ENCODE peak calls at places on chromosome 3, in eight cellular contexts. A, Q, C, V, G, L, M and F are unnamed samples.

GRCh38 chr3:115340586-115340985 is 193.5 kb upstream of the ZBTB20 start:
- DNase-seq in A (no peak), Q (no peak), C (no peak), V (no peak), G (no peak), L (no peak), M (no peak), F (no peak)

GRCh38 chr3:127776347-127776746 is 46.0 kb downstream of the MGLL start:
- DNase-seq in A (no peak), Q (no peak), C (no peak), V (no peak), G (no peak), L (no peak), M (no peak), F (no peak)

GRCh38 chr3:107064445-107065060 is 312.7 kb upstream of the CCDC54 start:
- DNase-seq in A (peak; percentile 85), Q (peak; percentile 79), C (peak; percentile 61), V (peak; percentile 74), G (no peak), L (peak; percentile 62), M (peak; percentile 91), F (peak; percentile 90)

GRCh38 chr3:138114988-138115971 is at the start of gene DZIP1L:
- DNase-seq in A (peak; percentile 81), Q (peak; percentile 90), C (peak; percentile 65), V (peak; percentile 38), G (no peak), L (peak; percentile 57), M (peak; percentile 44), F (no peak)

GRCh38 chr3:103082501-103082900 is 647.7 kb downstream of the ZPLD1 start:
- DNase-seq in A (no peak), Q (no peak), C (no peak), V (no peak), G (no peak), L (no peak), M (no peak), F (no peak)

GRCh38 chr3:60594025-60594424 is 657.2 kb downstream of the FHIT start:
- DNase-seq in A (peak; percentile 62), Q (no peak), C (peak; percentile 36), V (no peak), G (peak; percentile 7), L (no peak), M (peak; percentile 8), F (no peak)

GRCh38 chr3:157069406-157069805 is 90.5 kb downstream of the CCNL1 start:
- DNase-seq in A (no peak), Q (no peak), C (no peak), V (no peak), G (no peak), L (no peak), M (no peak), F (no peak)

GRCh38 chr3:50652709-50653108 is 22.0 kb upstream of the DOCK3 start:
- DNase-seq in A (peak; percentile 28), Q (peak; percentile 57), C (no peak), V (no peak), G (no peak), L (peak; percentile 51), M (peak; percentile 76), F (no peak)

GRCh38 chr3:141148770-141149169 is 82.9 kb upstream of the PXYLP1 start:
- DNase-seq in A (no peak), Q (no peak), C (no peak), V (no peak), G (no peak), L (no peak), M (no peak), F (no peak)

GRCh38 chr3:164641071-164641470 is 437.2 kb downstream of the SI start:
- DNase-seq in A (no peak), Q (no peak), C (peak; percentile 0), V (no peak), G (no peak), L (no peak), M (no peak), F (no peak)

GRCh38 chr3:31170932-31171670 is 276.6 kb upstream of the GADL1 start:
- DNase-seq in A (no peak), Q (no peak), C (peak; percentile 100), V (no peak), G (no peak), L (no peak), M (no peak), F (no peak)

GRCh38 chr3:21273256-21273999 is 477.6 kb downstream of the ZNF385D start:
- DNase-seq in A (no peak), Q (no peak), C (peak; percentile 72), V (peak; percentile 40), G (no peak), L (no peak), M (no peak), F (no peak)

GRCh38 chr3:139119331-139120025 is 74.8 kb upstream of the PRR23C start:
- DNase-seq in A (no peak), Q (no peak), C (no peak), V (no peak), G (no peak), L (no peak), M (no peak), F (no peak)

GRCh38 chr3:72270072-72270611 is 485.2 kb upstream of the PROK2 start:
- DNase-seq in A (peak; percentile 90), Q (no peak), C (peak; percentile 95), V (peak; percentile 65), G (peak; percentile 4), L (peak; percentile 88), M (peak; percentile 72), F (no peak)

GRCh38 chr3:117540583-117540982 is 831.0 kb downstream of the TUSC7 start:
- DNase-seq in A (no peak), Q (no peak), C (peak; percentile 27), V (no peak), G (no peak), L (no peak), M (peak; percentile 22), F (no peak)

GRCh38 chr3:46517016-46517770 is 19.4 kb downstream of the RTP3 start:
- DNase-seq in A (no peak), Q (no peak), C (peak; percentile 88), V (no peak), G (peak; percentile 79), L (no peak), M (peak; percentile 97), F (no peak)

GRCh38 chr3:108001457-108001856 is 89.4 kb downstream of the CD47 start:
- DNase-seq in A (peak; percentile 80), Q (no peak), C (no peak), V (no peak), G (no peak), L (no peak), M (peak; percentile 92), F (no peak)

GRCh38 chr3:14989943-14990753 is 42.8 kb downstream of the NR2C2 start:
- DNase-seq in A (peak; percentile 19), Q (peak; percentile 11), C (peak; percentile 6), V (no peak), G (no peak), L (no peak), M (no peak), F (no peak)

GRCh38 chr3:169668081-169668956 is 4.8 kb upstream of the MECOM start:
- DNase-seq in A (peak; percentile 62), Q (peak; percentile 75), C (peak; percentile 28), V (peak; percentile 37), G (no peak), L (no peak), M (peak; percentile 47), F (no peak)

GRCh38 chr3:169667710-169668080 is 4.2 kb upstream of the MECOM start:
- DNase-seq in A (no peak), Q (no peak), C (no peak), V (no peak), G (no peak), L (no peak), M (no peak), F (no peak)

GRCh38 chr3:169667380-169667671 is 3.8 kb upstream of the MECOM start:
- DNase-seq in A (no peak), Q (no peak), C (no peak), V (no peak), G (no peak), L (no peak), M (no peak), F (no peak)

GRCh38 chr3:169669816-169670215 is 6.3 kb upstream of the MECOM start:
- DNase-seq in A (no peak), Q (no peak), C (no peak), V (no peak), G (no peak), L (no peak), M (no peak), F (no peak)

GRCh38 chr3:169668957-169669681 is 5.6 kb upstream of the MECOM start:
- DNase-seq in A (peak; percentile 90), Q (peak; percentile 92), C (peak; percentile 33), V (peak; percentile 91), G (no peak), L (peak; percentile 75), M (peak; percentile 86), F (no peak)
- TF ChIP-seq EZH2 in A (no peak), Q (peak; percentile 20), C (no peak), V (no peak), G (no peak), L (no peak), M (no peak), F (no peak)

GRCh38 chr3:40637891-40638290 is 113.1 kb downstream of the ZNF621 start:
- DNase-seq in A (no peak), Q (no peak), C (no peak), V (no peak), G (no peak), L (no peak), M (no peak), F (no peak)
- H3K4me3 ChIP-seq in A (no peak overlapping the region), Q (no peak overlapping the region), C (no peak overlapping the region), V (no peak overlapping the region), G (no peak overlapping the region), L (no peak overlapping the region), M (no peak overlapping the region), F (no peak overlapping the region)

DNA sequence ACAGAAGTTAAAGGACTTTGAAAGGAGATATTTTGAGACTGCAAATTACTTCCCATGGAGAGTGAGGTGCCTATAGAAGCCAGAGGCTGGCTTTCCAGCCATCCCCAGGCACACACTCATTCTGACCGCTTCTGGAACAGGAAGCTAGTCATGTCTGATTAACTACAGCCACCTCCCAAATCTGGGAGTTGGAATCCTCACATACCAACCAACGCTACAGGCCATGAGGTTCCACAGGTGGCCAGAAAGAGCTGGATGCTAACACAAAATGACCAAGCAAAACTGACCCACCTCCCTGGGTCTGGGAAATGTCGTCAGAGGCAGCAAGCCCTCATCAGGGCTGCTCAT is 87.2 kb downstream of the SNRK start:
- DNase-seq in A (no peak), Q (no peak), C (peak; percentile 45), V (no peak), G (no peak), L (no peak), M (peak; percentile 35), F (no peak)
- H3K27ac ChIP-seq in A (no peak overlapping the region), Q (no peak overlapping the region), C (no peak overlapping the region), V (no peak overlapping the region), G (no peak overlapping the region), L (no peak overlapping the region), M (no peak overlapping the region), F (no peak overlapping the region)

DNA sequence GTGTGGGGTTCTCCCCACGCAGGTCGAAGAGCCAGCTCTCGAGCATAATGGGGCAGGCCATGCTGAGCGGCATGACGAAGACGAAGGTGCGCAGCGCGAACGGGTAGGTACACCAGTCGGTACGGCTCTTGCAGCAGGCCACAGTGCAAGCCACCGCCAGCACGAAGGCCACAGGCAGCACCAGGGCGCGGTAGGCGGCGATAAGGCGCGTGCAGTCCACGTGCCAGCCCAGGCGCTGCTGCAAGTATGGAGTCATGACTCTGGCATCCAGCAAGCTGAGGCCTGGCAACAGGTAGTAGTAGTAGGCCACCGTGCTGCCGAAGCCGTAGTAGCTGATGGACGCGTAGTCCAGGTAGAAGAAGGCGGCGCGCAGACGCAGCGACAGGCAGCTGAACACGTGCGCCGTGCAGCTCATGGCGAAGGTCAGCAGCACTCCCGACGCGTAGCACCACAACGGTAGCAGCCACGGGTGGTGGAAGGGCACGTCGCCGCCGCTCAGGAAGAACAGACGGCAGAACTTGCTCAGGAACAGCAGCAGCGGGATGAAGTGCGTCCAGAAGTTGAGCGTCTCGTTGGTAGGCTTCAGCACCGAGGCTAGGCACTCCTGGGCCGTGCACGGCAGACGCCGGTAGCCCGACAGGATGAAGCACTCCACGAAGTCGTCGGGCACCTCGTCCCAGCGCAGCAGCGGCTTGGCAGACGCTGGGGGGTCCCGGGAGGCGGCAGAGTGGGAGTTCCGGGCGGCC is 781 bp downstream of the PAQR9 start:
- DNase-seq in A (no peak), Q (no peak), C (no peak), V (no peak), G (no peak), L (no peak), M (no peak), F (no peak)
- TF ChIP-seq EZH2 in A (no peak), Q (no peak), C (no peak), V (no peak), G (peak; percentile 80), L (no peak), M (no peak), F (no peak)